ENCODE peak calls at places on chromosomes 5 and 9, in four cellular contexts. D is retina; Y is AG04449; F is stimulated activated CD8-positive, alpha-beta memory T cell treated with anti-CD3 and anti-CD28 coated beads, Interleukin-7, amount 100 ng/mL, for 1 hour. N is an unnamed sample.

GRCh38 chr9:134549336-134549735 is 92.3 kb upstream of the COL5A1 start:
- DNase-seq in D (no peak), F (no peak), Y (no peak), N (no peak)

GRCh38 chr5:56816546-56817081 is 1.3 kb downstream of the MAP3K1 start:
- DNase-seq in F (no peak), D (peak; percentile 84), Y (no peak), N (no peak)

GRCh38 chr9:121844090-121844489 is 192.7 kb downstream of the DAB2IP start:
- DNase-seq in D (no peak), F (no peak), Y (no peak), N (no peak)

GRCh38 chr5:67202830-67203229 is 6.2 kb upstream of the CD180 start:
- DNase-seq in D (no peak), Y (no peak), F (no peak), N (no peak)

GRCh38 chr9:112487008-112487798 is 576 bp downstream of the KIAA1958 start:
- DNase-seq in Y (no peak), F (no peak), D (peak; percentile 87), N (peak; percentile 24)

GRCh38 chr9:4926239-4926638 is 58.8 kb upstream of the JAK2 start:
- DNase-seq in Y (no peak), D (no peak), F (no peak), N (no peak)

GRCh38 chr5:159034083-159034824 is 65.5 kb downstream of the EBF1 start:
- DNase-seq in F (no peak), Y (no peak), D (peak; percentile 81), N (no peak)

GRCh38 chr5:61758711-61759110 is 426.7 kb downstream of the ZSWIM6 start:
- DNase-seq in Y (no peak), F (no peak), D (no peak), N (no peak)

GRCh38 chr5:62284946-62285891 is 20.8 kb upstream of the KIF2A start:
- DNase-seq in F (no peak), Y (no peak), D (no peak), N (no peak)

GRCh38 chr5:134141346-134142050 is 27.0 kb downstream of the TCF7 start:
- DNase-seq in D (no peak), F (no peak), Y (no peak), N (no peak)

GRCh38 chr9:81964216-81965171 is 21.2 kb downstream of the SPATA31D3 start:
- DNase-seq in F (no peak), D (no peak), Y (peak; percentile 3), N (no peak)

GRCh38 chr9:95096381-95096780 is 221.1 kb downstream of the FANCC start:
- DNase-seq in Y (no peak), D (no peak), F (no peak), N (no peak)

GRCh38 chr9:5895782-5896181 is 5.1 kb downstream of the MLANA start:
- DNase-seq in D (no peak), Y (no peak), F (no peak), N (no peak)

GRCh38 chr5:35657877-35658276 is 40.2 kb downstream of the SPEF2 start:
- DNase-seq in F (no peak), D (no peak), Y (no peak), N (no peak)

GRCh38 chr5:153153086-153153485 is 337.4 kb upstream of the GRIA1 start:
- DNase-seq in D (no peak), F (no peak), Y (peak; percentile 44), N (no peak)

GRCh38 chr9:27393054-27393846 is 96.3 kb upstream of the EQTN start:
- DNase-seq in Y (no peak), F (no peak), D (no peak), N (no peak)

GRCh38 chr5:141634162-141634561 is 2.5 kb downstream of the HDAC3 start:
- DNase-seq in F (no peak), D (no peak), Y (no peak), N (no peak)

GRCh38 chr5:154193636-154194035 is 3.1 kb downstream of the GALNT10 start:
- DNase-seq in F (no peak), Y (no peak), D (no peak), N (no peak)

GRCh38 chr5:145960848-145961600 is 24.6 kb downstream of the SH3RF2 start:
- DNase-seq in F (no peak), D (no peak), Y (no peak), N (no peak)

GRCh38 chr5:18483386-18483785 is 849.1 kb downstream of the TAF11L14 start:
- DNase-seq in D (no peak), F (no peak), Y (no peak), N (no peak)